ENCODE peak calls at places on chromosomes 7 and 10, in six cellular contexts. Y is heart right ventricle, N is IMR-90, E is cardiac muscle cell, U is lower leg skin, H is PC-9. Z is an unnamed sample.

GRCh38 chr10:120607710-120608703 is 151.0 kb downstream of the PLPP4 start:
- DNase-seq in N (no peak), H (no peak), U (no peak), Y (no peak), E (no peak), Z (peak; percentile 31)

GRCh38 chr7:84274029-84274638 is 79.5 kb upstream of the SEMA3A start:
- DNase-seq in U (no peak), Y (no peak), N (peak; percentile 10), E (peak; percentile 32), H (no peak), Z (no peak)

GRCh38 chr10:7892146-7892545 is 73.8 kb downstream of the TAF3 start:
- DNase-seq in U (no peak), N (no peak), H (no peak), E (peak; percentile 14), Y (no peak), Z (no peak)

GRCh38 chr10:14623931-14624330 is 150.8 kb downstream of the FAM107B start:
- DNase-seq in N (no peak), E (no peak), U (no peak), H (no peak), Y (no peak), Z (no peak)

GRCh38 chr7:75756340-75757297 is 15.4 kb downstream of the CCL26 start:
- DNase-seq in Y (no peak), H (no peak), E (peak; percentile 70), N (peak; percentile 53), U (no peak), Z (no peak)

GRCh38 chr7:84412161-84412969 is 217.8 kb upstream of the SEMA3A start:
- DNase-seq in E (peak; percentile 90), H (peak; percentile 95), U (no peak), N (peak; percentile 99), Y (no peak), Z (peak; percentile 97)

GRCh38 chr10:107649249-107649648 is 484.7 kb upstream of the SORCS1 start:
- DNase-seq in H (no peak), U (no peak), N (no peak), E (no peak), Y (no peak), Z (no peak)

GRCh38 chr10:15209827-15210509 is 41.5 kb upstream of the NMT2 start:
- DNase-seq in H (no peak), U (peak; percentile 82), E (peak; percentile 81), Y (peak; percentile 60), N (peak; percentile 74), Z (no peak)

GRCh38 chr7:5689118-5689517 is 92.3 kb downstream of the RNF216 start:
- DNase-seq in N (peak; percentile 69), Y (no peak), E (peak; percentile 71), H (no peak), U (no peak), Z (no peak)

GRCh38 chr10:70459061-70459770 is 17.7 kb upstream of the NODAL start:
- DNase-seq in Y (peak; percentile 49), U (no peak), H (no peak), E (no peak), N (no peak), Z (no peak)

GRCh38 chr10:116385994-116386809 is 41.4 kb upstream of the PNLIPRP3 start:
- DNase-seq in U (no peak), Y (no peak), N (peak; percentile 26), E (peak; percentile 49), H (no peak), Z (peak; percentile 1)

GRCh38 chr10:70909326-70909935 is 21.1 kb upstream of the PCBD1 start:
- DNase-seq in Y (no peak), H (no peak), U (no peak), E (no peak), N (no peak), Z (no peak)

GRCh38 chr10:102408728-102409603 is 9.6 kb downstream of the PSD start:
- DNase-seq in E (peak; percentile 82), U (no peak), Y (no peak), H (no peak), N (peak; percentile 44), Z (no peak)

GRCh38 chr7:2016761-2017482 is 215.8 kb downstream of the MAD1L1 start:
- DNase-seq in U (no peak), H (no peak), N (no peak), Y (no peak), E (no peak), Z (no peak)

GRCh38 chr7:12493407-12493806 is 77.1 kb upstream of the SCIN start:
- DNase-seq in H (no peak), Y (no peak), N (peak; percentile 1), E (peak; percentile 45), U (no peak), Z (no peak)

GRCh38 chr7:122790132-122790531 is 87.4 kb upstream of the RNF148 start:
- DNase-seq in N (no peak), E (peak; percentile 1), U (no peak), H (no peak), Y (no peak), Z (no peak)

GRCh38 chr10:118423800-118424479 is 81.8 kb upstream of the FAM204A start:
- DNase-seq in H (peak; percentile 72), E (peak; percentile 92), U (peak; percentile 79), N (peak; percentile 81), Y (peak; percentile 69), Z (peak; percentile 56)

GRCh38 chr7:38189256-38189938 is 11.4 kb downstream of the STARD3NL start:
- DNase-seq in E (no peak), U (no peak), Y (no peak), H (no peak), N (peak; percentile 33), Z (no peak)

GRCh38 chr7:153301908-153302307 is 542.4 kb downstream of the ACTR3B start:
- DNase-seq in H (peak; percentile 24), Y (no peak), U (no peak), E (no peak), N (no peak), Z (no peak)

GRCh38 chr10:80966326-80966986 is 428.8 kb downstream of the SH2D4B start:
- DNase-seq in Y (no peak), N (no peak), E (no peak), H (no peak), U (no peak), Z (no peak)

GRCh38 chr10:97590082-97590747 is 694 bp downstream of the C10orf62 start:
- DNase-seq in E (no peak), U (no peak), H (no peak), Y (no peak), N (no peak), Z (no peak)

GRCh38 chr10:97589479-97589878 is at the start of gene C10orf62:
- DNase-seq in N (no peak), H (no peak), E (no peak), Y (no peak), U (no peak), Z (no peak)

GRCh38 chr10:97596101-97597055 is 6.9 kb downstream of the C10orf62 start:
- DNase-seq in H (peak; percentile 46), N (peak; percentile 86), E (peak; percentile 92), Y (no peak), U (peak; percentile 79), Z (peak; percentile 78)

GRCh38 chr10:97590748-97591139 is 1.2 kb downstream of the C10orf62 start:
- DNase-seq in H (no peak), U (no peak), Y (no peak), N (no peak), E (no peak), Z (no peak)

DNA sequence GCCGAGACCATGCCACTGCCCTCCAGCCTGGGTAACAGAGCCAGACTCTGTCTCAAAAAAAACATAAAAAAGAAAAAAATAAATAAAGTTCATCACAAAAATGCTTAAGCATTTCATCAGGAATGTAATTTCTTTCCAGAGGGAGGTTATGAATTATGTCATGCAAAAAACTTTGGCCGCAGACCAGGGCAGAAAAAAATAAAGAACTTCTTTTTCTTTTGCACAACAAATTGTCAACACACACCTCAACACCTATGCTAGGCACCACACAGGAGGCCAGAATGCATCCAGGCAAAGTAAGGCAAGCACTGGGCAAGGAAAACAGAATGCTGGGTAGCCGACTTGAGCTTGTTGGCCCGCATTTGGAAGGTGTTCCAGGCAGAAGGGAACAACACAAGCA is 3.9 kb downstream of the C10orf62 start:
- DNase-seq in N (peak; percentile 39), U (peak; percentile 32), Y (no peak), H (no peak), E (peak; percentile 34), Z (no peak)
- H3K4me3 ChIP-seq in N (no peak overlapping the region), U (no peak overlapping the region), Y (no peak overlapping the region), H (no peak overlapping the region), E (no peak overlapping the region), Z (no peak overlapping the region)

DNA sequence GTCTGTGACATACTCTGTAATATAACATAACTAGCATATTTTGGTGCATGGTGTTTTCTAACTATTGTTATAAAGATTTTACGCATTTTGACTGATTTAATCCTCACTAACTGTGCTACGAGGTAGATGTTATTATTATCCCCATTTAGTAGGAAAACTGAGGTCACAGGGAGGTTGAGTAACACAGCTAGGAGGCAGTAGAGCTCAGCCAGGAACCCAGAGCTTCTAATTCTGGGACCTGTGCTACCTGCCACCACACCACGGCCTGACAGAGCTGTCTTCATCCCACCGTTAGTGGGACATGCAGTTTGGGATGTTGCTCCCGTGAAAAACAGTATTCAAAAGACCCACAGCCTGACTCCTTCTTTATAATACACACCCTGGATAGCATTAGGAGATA is 962.5 kb downstream of the CNTNAP2 start:
- DNase-seq in Y (no peak), U (no peak), H (no peak), E (no peak), N (no peak), Z (no peak)
- TF ChIP-seq CTCF in Y (no peak), U (no peak), H (no peak), E (no peak), N (no peak), Z (no peak)

DNA sequence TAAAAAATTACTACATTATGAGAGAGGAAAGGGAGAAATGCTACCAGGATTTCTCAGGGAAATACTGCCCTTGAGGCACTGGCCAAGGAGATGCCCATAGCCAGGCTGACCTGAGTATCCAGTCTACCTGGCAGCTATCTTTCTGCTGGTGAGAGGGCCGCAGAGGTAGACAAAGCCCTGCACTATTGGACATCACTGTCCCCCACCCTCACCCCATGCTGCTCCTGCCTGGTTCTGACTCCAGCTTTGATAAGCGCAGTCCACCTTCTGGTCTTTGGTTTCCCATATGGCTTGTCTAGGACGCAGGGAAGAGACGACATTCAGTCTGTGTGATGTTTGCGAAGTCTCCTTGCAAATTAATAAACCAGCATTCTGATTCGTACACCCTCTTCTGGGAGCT is 3.7 kb downstream of the ITPRIP start:
- DNase-seq in U (peak; percentile 13), Y (no peak), N (no peak), E (no peak), H (no peak), Z (no peak)
- H3K4me3 ChIP-seq in U (no peak overlapping the region), Y (peak overlapping the region; percentile 5), N (no peak overlapping the region), E (no peak overlapping the region), H (peak overlapping the region; percentile 92), Z (no peak overlapping the region)

GRCh38 chr7:155702616-155703015 is 58.2 kb downstream of the RBM33 start:
- DNase-seq in H (peak; percentile 53), U (no peak), E (no peak), N (peak; percentile 39), Y (no peak), Z (no peak)

GRCh38 chr7:155698633-155699032 is 54.2 kb downstream of the RBM33 start:
- DNase-seq in N (no peak), E (no peak), H (no peak), U (no peak), Y (no peak), Z (no peak)

GRCh38 chr7:155699180-155699579 is 54.7 kb downstream of the RBM33 start:
- DNase-seq in Y (no peak), N (no peak), H (no peak), U (no peak), E (no peak), Z (no peak)

GRCh38 chr7:155700847-155701246 is 56.4 kb downstream of the RBM33 start:
- DNase-seq in Y (no peak), E (no peak), U (no peak), N (no peak), H (no peak), Z (no peak)

GRCh38 chr7:155701972-155702544 is 57.6 kb downstream of the RBM33 start:
- DNase-seq in U (no peak), Y (no peak), N (no peak), E (peak; percentile 19), H (no peak), Z (no peak)
- TF ChIP-seq CTCF in U (no peak), Y (no peak), N (no peak), E (peak; percentile 26), H (no peak), Z (no peak)

Z was measured in epithelial cell of proximal tubule.